ENCODE peak calls at places on chromosomes 3 and 15, in eight cellular contexts. K is fibroblast of the aortic adventitia; Q is naive thymus-derived CD4-positive, alpha-beta T cell; E is central memory CD4-positive, alpha-beta T cell; B is amniotic stem cell; G is epithelial cell of esophagus; F is Ammon's horn; D is RPMI8226. S is an unnamed sample.

GRCh38 chr3:49976942-49977341 is 37.0 kb downstream of the RBM6 start:
- DNase-seq in E (no peak), B (no peak), K (no peak), F (no peak), Q (no peak), D (no peak), G (no peak), S (no peak)

GRCh38 chr15:73368301-73369072 is at the start of gene HCN4:
- DNase-seq in D (no peak), B (no peak), F (peak; percentile 16), Q (no peak), G (peak; percentile 19), E (no peak), K (no peak), S (no peak)

GRCh38 chr3:191005790-191006189 is 143.3 kb upstream of the GMNC start:
- DNase-seq in D (no peak), E (no peak), G (no peak), Q (no peak), B (no peak), K (no peak), F (peak; percentile 27), S (no peak)

GRCh38 chr3:100040846-100041245 is 73.5 kb downstream of the FILIP1L start:
- DNase-seq in K (peak; percentile 91), G (no peak), B (no peak), Q (no peak), E (no peak), F (no peak), D (no peak), S (no peak)

GRCh38 chr3:184596886-184597575 is 35.4 kb downstream of the EPHB3 start:
- DNase-seq in F (no peak), Q (no peak), B (no peak), K (no peak), G (no peak), E (no peak), D (no peak), S (no peak)

GRCh38 chr15:25803036-25803435 is 60.1 kb downstream of the ATP10A start:
- DNase-seq in F (no peak), K (no peak), G (no peak), Q (no peak), E (no peak), B (no peak), D (no peak), S (no peak)

GRCh38 chr3:183108002-183108449 is 8.7 kb upstream of the MCCC1 start:
- DNase-seq in D (peak; percentile 70), Q (no peak), K (peak; percentile 31), F (no peak), B (no peak), G (peak; percentile 43), E (no peak), S (no peak)

GRCh38 chr3:38662544-38662943 is 13.1 kb upstream of the SCN5A start:
- DNase-seq in E (no peak), B (no peak), Q (no peak), D (peak; percentile 45), F (no peak), G (peak; percentile 73), K (peak; percentile 45), S (no peak)

GRCh38 chr15:100565591-100565990 is 36.4 kb downstream of the LINS1 start:
- DNase-seq in K (no peak), D (no peak), E (no peak), F (no peak), Q (no peak), B (no peak), G (peak; percentile 96), S (no peak)

GRCh38 chr3:16868513-16868912 is 16.2 kb upstream of the PLCL2 start:
- DNase-seq in E (no peak), G (no peak), F (no peak), Q (no peak), B (no peak), K (no peak), D (no peak), S (no peak)

GRCh38 chr3:140508545-140508944 is 169.3 kb upstream of the TRIM42 start:
- DNase-seq in Q (no peak), B (no peak), K (no peak), G (no peak), D (no peak), E (no peak), F (peak; percentile 11), S (no peak)

GRCh38 chr3:31250116-31250813 is 282.5 kb upstream of the STT3B start:
- DNase-seq in B (no peak), E (no peak), F (no peak), G (peak; percentile 70), D (no peak), Q (no peak), K (peak; percentile 35), S (no peak)

GRCh38 chr15:66292261-66293084 is 895 bp upstream of the DIS3L start:
- DNase-seq in G (no peak), B (no peak), Q (peak; percentile 5), D (no peak), F (no peak), K (no peak), E (no peak), S (no peak)

GRCh38 chr15:75172168-75172841 is 29.4 kb upstream of the C15orf39 start:
- DNase-seq in E (no peak), D (peak; percentile 78), K (no peak), B (no peak), G (no peak), F (no peak), Q (no peak), S (no peak)

GRCh38 chr3:33722626-33723370 is 4.7 kb upstream of the CLASP2 start:
- DNase-seq in E (no peak), G (no peak), K (peak; percentile 71), Q (no peak), B (no peak), F (no peak), D (no peak), S (no peak)

GRCh38 chr15:100259266-100259665 is 82.5 kb downstream of the ADAMTS17 start:
- DNase-seq in Q (no peak), K (no peak), D (no peak), B (no peak), E (no peak), F (no peak), G (no peak), S (no peak)

GRCh38 chr3:126131881-126132750 is 48.2 kb upstream of the SLC41A3 start:
- DNase-seq in B (no peak), Q (no peak), E (no peak), F (no peak), G (no peak), K (no peak), D (no peak), S (no peak)

GRCh38 chr15:101006931-101007687 is 88.0 kb downstream of the LRRK1 start:
- DNase-seq in D (peak; percentile 75), G (peak; percentile 82), B (peak; percentile 79), E (peak; percentile 29), K (peak; percentile 87), Q (peak; percentile 37), F (peak; percentile 85), S (peak; percentile 52)

GRCh38 chr15:28132524-28133275 is 33.6 kb upstream of the OCA2 start:
- DNase-seq in F (no peak), B (peak; percentile 6), K (peak; percentile 63), Q (peak; percentile 9), G (no peak), D (no peak), E (no peak), S (no peak)

GRCh38 chr3:140487566-140487965 is 190.3 kb upstream of the TRIM42 start:
- DNase-seq in B (no peak), F (no peak), Q (no peak), E (no peak), G (no peak), K (no peak), D (no peak), S (no peak)

GRCh38 chr15:51024735-51025453 is 69.8 kb downstream of the TNFAIP8L3 start:
- DNase-seq in Q (no peak), G (peak; percentile 96), B (no peak), E (no peak), D (no peak), K (peak; percentile 32), F (peak; percentile 38), S (no peak)

GRCh38 chr15:51668446-51668845 is 12.9 kb upstream of the SCG3 start:
- DNase-seq in E (no peak), Q (no peak), G (no peak), K (no peak), D (no peak), B (no peak), F (no peak), S (no peak)

GRCh38 chr3:136882575-136882974 is 20.6 kb downstream of the NCK1 start:
- DNase-seq in K (no peak), B (no peak), E (no peak), Q (peak; percentile 28), D (no peak), F (no peak), G (no peak), S (no peak)